ENCODE peak calls at places on chromosomes 7 and 10, in seven cellular contexts. One of them, this sample, is unnamed.

GRCh38 chr7:118755067-118755625 is 530.6 kb downstream of the ANKRD7 start:
- DNase-seq in K562: no peak
- DNase-seq in H1: no peak
- DNase-seq in HEK293T: no peak
- DNase-seq in HepG2: no peak
- DNase-seq in HCT116: no peak
- DNase-seq in GM12878: no peak
- DNase-seq in this sample: no peak

GRCh38 chr7:155412416-155413253 is 45.3 kb upstream of the EN2 start:
- DNase-seq in H1: no peak
- DNase-seq in GM12878: no peak
- DNase-seq in HCT116: peak; percentile 47
- DNase-seq in HepG2: peak; percentile 42
- DNase-seq in HEK293T: peak; percentile 94
- DNase-seq in K562: peak; percentile 69
- DNase-seq in this sample: peak; percentile 79

GRCh38 chr10:49284356-49284755 is 14.6 kb upstream of the C10orf71 start:
- DNase-seq in K562: no peak
- DNase-seq in HepG2: no peak
- DNase-seq in HEK293T: no peak
- DNase-seq in GM12878: no peak
- DNase-seq in HCT116: no peak
- DNase-seq in H1: no peak
- DNase-seq in this sample: no peak

GRCh38 chr7:64774204-64774842 is 19.9 kb upstream of the ZNF138 start:
- DNase-seq in HepG2: no peak
- DNase-seq in HCT116: no peak
- DNase-seq in HEK293T: no peak
- DNase-seq in GM12878: no peak
- DNase-seq in H1: no peak
- DNase-seq in K562: no peak
- DNase-seq in this sample: no peak

GRCh38 chr7:5523052-5523711 is 99.5 kb upstream of the TNRC18 start:
- DNase-seq in HEK293T: no peak
- DNase-seq in K562: no peak
- DNase-seq in HepG2: no peak
- DNase-seq in GM12878: no peak
- DNase-seq in H1: no peak
- DNase-seq in HCT116: no peak
- DNase-seq in this sample: no peak

GRCh38 chr10:86798636-86799035 is 42.2 kb downstream of the BMPR1A start:
- DNase-seq in HCT116: no peak
- DNase-seq in K562: no peak
- DNase-seq in H1: no peak
- DNase-seq in HepG2: no peak
- DNase-seq in GM12878: peak; percentile 57
- DNase-seq in HEK293T: no peak
- DNase-seq in this sample: no peak

GRCh38 chr7:18126274-18126673 is 98.6 kb upstream of the PRPS1L1 start:
- DNase-seq in H1: no peak
- DNase-seq in K562: no peak
- DNase-seq in HEK293T: peak; percentile 16
- DNase-seq in GM12878: no peak
- DNase-seq in HepG2: no peak
- DNase-seq in HCT116: no peak
- DNase-seq in this sample: no peak

GRCh38 chr10:69061305-69062161 is 26.4 kb upstream of the SRGN start:
- DNase-seq in K562: peak; percentile 69
- DNase-seq in GM12878: no peak
- DNase-seq in HepG2: peak; percentile 47
- DNase-seq in H1: no peak
- DNase-seq in HEK293T: no peak
- DNase-seq in HCT116: no peak
- DNase-seq in this sample: no peak

GRCh38 chr10:14926061-14926470 is 27.8 kb downstream of the DCLRE1C start:
- DNase-seq in K562: no peak
- DNase-seq in HEK293T: no peak
- DNase-seq in GM12878: no peak
- DNase-seq in HepG2: no peak
- DNase-seq in HCT116: no peak
- DNase-seq in H1: no peak
- DNase-seq in this sample: no peak

GRCh38 chr7:101174322-101174854 is 5.7 kb downstream of the NAT16 start:
- DNase-seq in HepG2: no peak
- DNase-seq in HCT116: no peak
- DNase-seq in K562: no peak
- DNase-seq in GM12878: no peak
- DNase-seq in H1: no peak
- DNase-seq in HEK293T: no peak
- DNase-seq in this sample: peak; percentile 41

GRCh38 chr7:116547347-116547746 is 22.5 kb downstream of the CAV1 start:
- DNase-seq in H1: no peak
- DNase-seq in K562: no peak
- DNase-seq in GM12878: no peak
- DNase-seq in HEK293T: no peak
- DNase-seq in HepG2: no peak
- DNase-seq in HCT116: no peak
- DNase-seq in this sample: no peak

GRCh38 chr7:151809864-151810170 is 67.1 kb downstream of the PRKAG2 start:
- DNase-seq in HCT116: no peak
- DNase-seq in K562: no peak
- DNase-seq in GM12878: no peak
- DNase-seq in H1: no peak
- DNase-seq in HEK293T: no peak
- DNase-seq in HepG2: no peak
- DNase-seq in this sample: no peak

GRCh38 chr10:104527013-104527412 is 114.1 kb upstream of the SORCS3 start:
- DNase-seq in GM12878: no peak
- DNase-seq in HCT116: no peak
- DNase-seq in K562: no peak
- DNase-seq in H1: no peak
- DNase-seq in HEK293T: no peak
- DNase-seq in HepG2: no peak
- DNase-seq in this sample: no peak

GRCh38 chr10:130905921-130906320 is 405.6 kb downstream of the TCERG1L start:
- DNase-seq in HCT116: no peak
- DNase-seq in H1: no peak
- DNase-seq in HEK293T: no peak
- DNase-seq in K562: no peak
- DNase-seq in GM12878: no peak
- DNase-seq in HepG2: no peak
- DNase-seq in this sample: no peak

GRCh38 chr7:676972-677385 is 49.5 kb upstream of the DNAAF5 start:
- DNase-seq in H1: no peak
- DNase-seq in HCT116: no peak
- DNase-seq in HepG2: no peak
- DNase-seq in K562: no peak
- DNase-seq in HEK293T: no peak
- DNase-seq in GM12878: no peak
- DNase-seq in this sample: no peak

GRCh38 chr7:80040752-80041151 is 93.9 kb upstream of the GNAI1 start:
- DNase-seq in H1: no peak
- DNase-seq in GM12878: no peak
- DNase-seq in K562: no peak
- DNase-seq in HEK293T: no peak
- DNase-seq in HCT116: no peak
- DNase-seq in HepG2: no peak
- DNase-seq in this sample: no peak

GRCh38 chr10:46559231-46559671 is 2.8 kb upstream of the GPRIN2 start:
- DNase-seq in GM12878: no peak
- DNase-seq in K562: no peak
- DNase-seq in H1: no peak
- DNase-seq in HepG2: no peak
- DNase-seq in HCT116: no peak
- DNase-seq in HEK293T: no peak
- DNase-seq in this sample: peak; percentile 7

GRCh38 chr7:36109013-36109627 is 43.9 kb upstream of the EEPD1 start:
- DNase-seq in K562: no peak
- DNase-seq in HepG2: no peak
- DNase-seq in HEK293T: no peak
- DNase-seq in H1: no peak
- DNase-seq in HCT116: no peak
- DNase-seq in GM12878: no peak
- DNase-seq in this sample: no peak

GRCh38 chr10:86681047-86681446 is 12.7 kb downstream of the LDB3 start:
- DNase-seq in GM12878: no peak
- DNase-seq in K562: no peak
- DNase-seq in H1: no peak
- DNase-seq in HCT116: no peak
- DNase-seq in HEK293T: no peak
- DNase-seq in HepG2: no peak
- DNase-seq in this sample: no peak

GRCh38 chr10:98886686-98887085 is 349.0 kb downstream of the HPSE2 start:
- DNase-seq in GM12878: no peak
- DNase-seq in K562: no peak
- DNase-seq in HCT116: no peak
- DNase-seq in HepG2: no peak
- DNase-seq in HEK293T: no peak
- DNase-seq in H1: no peak
- DNase-seq in this sample: no peak

DNA sequence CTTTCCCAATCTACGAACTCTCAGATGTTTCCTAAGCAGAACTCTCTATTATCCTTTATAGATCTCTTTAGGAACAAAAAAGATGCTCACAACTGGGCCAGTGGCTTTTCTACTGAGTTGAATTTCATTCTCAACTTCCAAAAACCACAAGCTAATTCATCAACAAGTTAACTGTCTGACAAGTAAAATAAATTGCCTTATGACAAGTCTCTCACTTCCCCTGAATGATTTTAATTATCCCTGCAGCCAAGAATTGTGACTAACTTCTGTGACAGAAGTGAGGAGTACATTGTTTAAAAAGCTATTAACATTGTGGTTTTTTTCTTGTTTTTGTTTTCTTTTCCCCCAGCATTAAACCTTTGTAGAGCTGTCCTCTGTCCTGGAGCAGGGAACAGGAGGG is 343.1 kb downstream of the HPSE2 start:
- DNase-seq in GM12878: no peak
- DNase-seq in HepG2: no peak
- DNase-seq in HEK293T: no peak
- DNase-seq in K562: no peak
- DNase-seq in H1: no peak
- DNase-seq in HCT116: no peak
- DNase-seq in this sample: no peak
- TF ChIP-seq SP1 in GM12878: no peak
- TF ChIP-seq SP1 in HepG2: no peak
- TF ChIP-seq SP1 in HEK293T: no peak
- TF ChIP-seq SP1 in K562: no peak
- TF ChIP-seq SP1 in H1: no peak
- TF ChIP-seq SP1 in HCT116: no peak
- TF ChIP-seq SP1 in this sample: no peak

DNA sequence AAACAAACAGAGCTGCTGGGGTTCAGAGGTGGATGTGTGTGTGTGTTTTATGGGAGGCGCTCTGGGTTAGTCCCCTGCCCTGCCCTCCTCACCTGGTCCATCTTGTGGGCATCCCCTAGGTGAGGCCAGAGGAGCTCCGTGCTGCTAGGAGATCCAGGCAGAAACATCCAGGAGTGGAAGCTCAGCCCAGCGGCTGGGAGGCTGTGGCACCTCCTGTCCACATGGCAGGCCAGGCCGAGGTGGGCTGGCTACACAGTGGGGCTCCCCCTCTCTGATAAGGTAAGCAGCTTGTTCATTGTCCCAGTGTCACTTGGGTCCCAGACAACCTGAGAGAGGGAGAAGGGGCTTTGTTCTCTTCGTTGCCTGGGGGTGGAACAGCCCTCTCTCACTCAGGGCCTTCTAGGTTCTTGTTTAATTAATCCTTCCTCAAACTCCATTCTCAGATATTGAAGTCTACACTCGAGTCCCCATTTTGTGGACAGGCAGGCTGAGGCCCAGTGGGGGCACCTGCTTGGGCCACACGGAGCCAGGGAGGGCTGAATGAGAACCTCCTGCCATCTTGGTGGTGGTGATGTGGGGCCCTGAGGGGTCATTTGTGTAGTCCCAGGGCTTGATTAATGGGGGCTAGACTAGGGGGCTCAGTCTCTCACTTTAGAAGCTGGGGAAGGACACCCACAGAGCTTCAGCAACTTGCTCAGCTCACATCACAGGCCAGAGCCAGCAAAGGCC is 216.8 kb upstream of the GPR26 start:
- DNase-seq in HCT116: no peak
- DNase-seq in HEK293T: no peak
- DNase-seq in K562: no peak
- DNase-seq in HepG2: no peak
- DNase-seq in H1: no peak
- DNase-seq in GM12878: no peak
- DNase-seq in this sample: no peak
- TF ChIP-seq SP1 in HCT116: no peak
- TF ChIP-seq SP1 in HEK293T: no peak
- TF ChIP-seq SP1 in K562: no peak
- TF ChIP-seq SP1 in HepG2: no peak
- TF ChIP-seq SP1 in H1: no peak
- TF ChIP-seq SP1 in GM12878: no peak
- TF ChIP-seq SP1 in this sample: no peak

GRCh38 chr7:38600746-38601145 is 30.4 kb downstream of the AMPH start:
- DNase-seq in GM12878: no peak
- DNase-seq in H1: no peak
- DNase-seq in HepG2: no peak
- DNase-seq in HCT116: no peak
- DNase-seq in K562: no peak
- DNase-seq in HEK293T: no peak
- DNase-seq in this sample: no peak
- TF ChIP-seq SP1 in GM12878: no peak
- TF ChIP-seq SP1 in H1: no peak
- TF ChIP-seq SP1 in HepG2: no peak
- TF ChIP-seq SP1 in HCT116: no peak
- TF ChIP-seq SP1 in K562: no peak
- TF ChIP-seq SP1 in HEK293T: no peak
- TF ChIP-seq SP1 in this sample: no peak

GRCh38 chr10:90167174-90168064 is 466.0 kb downstream of the KIF20B start:
- DNase-seq in HepG2: no peak
- DNase-seq in HEK293T: no peak
- DNase-seq in GM12878: peak; percentile 12
- DNase-seq in K562: no peak
- DNase-seq in HCT116: no peak
- DNase-seq in H1: no peak
- DNase-seq in this sample: no peak

GRCh38 chr10:90171014-90171722 is 469.8 kb downstream of the KIF20B start:
- DNase-seq in HEK293T: no peak
- DNase-seq in H1: no peak
- DNase-seq in GM12878: no peak
- DNase-seq in HCT116: no peak
- DNase-seq in HepG2: no peak
- DNase-seq in K562: no peak
- DNase-seq in this sample: no peak

GRCh38 chr10:90162464-90162863 is 461.1 kb downstream of the KIF20B start:
- DNase-seq in HEK293T: no peak
- DNase-seq in HepG2: no peak
- DNase-seq in GM12878: no peak
- DNase-seq in K562: no peak
- DNase-seq in HCT116: no peak
- DNase-seq in H1: no peak
- DNase-seq in this sample: no peak

DNA sequence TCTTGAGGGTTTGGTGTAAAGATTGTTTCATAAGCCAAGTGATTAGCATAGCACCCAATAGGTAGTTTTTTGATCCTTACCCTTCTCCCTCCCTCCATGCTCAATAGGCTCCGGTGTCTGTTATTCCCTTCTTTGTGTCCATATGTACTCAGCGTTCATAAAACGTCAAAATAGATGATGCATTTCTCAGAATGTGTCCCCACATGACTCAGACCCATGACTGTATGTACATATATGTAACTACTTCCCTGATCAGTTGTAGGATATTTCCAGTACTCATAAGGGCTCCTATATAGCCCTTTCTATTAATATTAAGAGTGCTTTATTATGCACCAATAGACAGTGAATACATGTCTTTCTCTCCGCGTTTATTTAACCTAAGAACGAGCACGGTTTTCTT is 466.9 kb downstream of the KIF20B start:
- DNase-seq in GM12878: no peak
- DNase-seq in HCT116: no peak
- DNase-seq in H1: no peak
- DNase-seq in HepG2: no peak
- DNase-seq in K562: no peak
- DNase-seq in HEK293T: no peak
- DNase-seq in this sample: no peak
- TF ChIP-seq SP1 in GM12878: no peak
- TF ChIP-seq SP1 in HCT116: no peak
- TF ChIP-seq SP1 in H1: no peak
- TF ChIP-seq SP1 in HepG2: no peak
- TF ChIP-seq SP1 in K562: no peak
- TF ChIP-seq SP1 in HEK293T: no peak
- TF ChIP-seq SP1 in this sample: no peak